ENCODE peak calls at places on chromosome 17, in ten cellular contexts. U is mucosa of descending colon, G is AG09309, N is heart right ventricle, M is lung, C is cardiac fibroblast, L is esophagus squamous epithelium, I is GM12878, Y is endodermal cell, Z is HL-60. D is an unnamed sample.

GRCh38 chr17:60330731-60331130 is 61.2 kb downstream of the USP32 start:
- DNase-seq in U (no peak), Y (no peak), C (peak; percentile 72), G (no peak), N (no peak), Z (no peak), I (no peak), L (no peak), M (no peak), D (no peak)

GRCh38 chr17:3557768-3558583 is at the start of gene TRPV3:
- DNase-seq in C (peak; percentile 14), N (no peak), L (peak; percentile 45), G (no peak), I (peak; percentile 66), Z (no peak), Y (peak; percentile 47), U (peak; percentile 88), M (peak; percentile 59), D (no peak)

GRCh38 chr17:53626286-53626685 is 196.4 kb upstream of the KIF2B start:
- DNase-seq in I (no peak), L (no peak), M (no peak), Y (no peak), G (peak; percentile 21), N (no peak), C (peak; percentile 15), Z (no peak), U (no peak), D (peak; percentile 49)

GRCh38 chr17:145671-146541 is 8.5 kb downstream of the SCGB1C2 start:
- DNase-seq in I (no peak), G (no peak), Z (no peak), L (no peak), U (no peak), M (peak; percentile 26), C (no peak), N (no peak), Y (no peak), D (no peak)

GRCh38 chr17:21542991-21543390 is 149.3 kb upstream of the KCNJ18 start:
- DNase-seq in U (no peak), Y (no peak), C (no peak), N (no peak), L (no peak), I (no peak), Z (peak; percentile 65), M (no peak), G (no peak), D (no peak)

GRCh38 chr17:49723423-49723822 is 15.7 kb upstream of the SLC35B1 start:
- DNase-seq in Z (peak; percentile 80), U (peak; percentile 48), Y (no peak), I (no peak), G (no peak), M (no peak), L (no peak), C (peak; percentile 68), N (peak; percentile 65), D (no peak)

GRCh38 chr17:2262146-2262587 is 41.4 kb downstream of the SMG6 start:
- DNase-seq in Y (no peak), Z (no peak), L (no peak), M (no peak), U (no peak), N (no peak), I (no peak), G (no peak), C (peak; percentile 84), D (no peak)

GRCh38 chr17:34865696-34866095 is 95.6 kb downstream of the CCT6B start:
- DNase-seq in N (no peak), Y (no peak), C (no peak), G (no peak), M (no peak), Z (peak; percentile 95), I (no peak), L (no peak), U (no peak), D (no peak)

GRCh38 chr17:28334176-28334575 is 1.1 kb downstream of the IFT20 start:
- DNase-seq in I (no peak), M (no peak), L (no peak), C (peak; percentile 52), G (no peak), Z (peak; percentile 53), N (no peak), Y (no peak), U (no peak), D (no peak)
- H3K4me3 ChIP-seq in I (peak overlapping the region; percentile 88), M (no peak overlapping the region), L (peak overlapping the region; percentile 96), C (peak overlapping the region; percentile 94), G (peak overlapping the region; percentile 50), Z (peak overlapping the region; percentile 97), N (peak overlapping the region; percentile 94), Y (peak overlapping the region; percentile 93), U (no peak overlapping the region), D (peak overlapping the region; percentile 98)

GRCh38 chr17:7034955-7035590 is 742 bp upstream of the SLC16A13 start:
- DNase-seq in Y (no peak), G (no peak), C (no peak), N (no peak), L (no peak), U (no peak), M (no peak), I (no peak), Z (no peak), D (no peak)

GRCh38 chr17:7038025-7038862 is 2.4 kb downstream of the SLC16A13 start:
- DNase-seq in C (no peak), N (no peak), L (no peak), Y (no peak), G (no peak), M (no peak), U (no peak), I (no peak), Z (no peak), D (no peak)

DNA sequence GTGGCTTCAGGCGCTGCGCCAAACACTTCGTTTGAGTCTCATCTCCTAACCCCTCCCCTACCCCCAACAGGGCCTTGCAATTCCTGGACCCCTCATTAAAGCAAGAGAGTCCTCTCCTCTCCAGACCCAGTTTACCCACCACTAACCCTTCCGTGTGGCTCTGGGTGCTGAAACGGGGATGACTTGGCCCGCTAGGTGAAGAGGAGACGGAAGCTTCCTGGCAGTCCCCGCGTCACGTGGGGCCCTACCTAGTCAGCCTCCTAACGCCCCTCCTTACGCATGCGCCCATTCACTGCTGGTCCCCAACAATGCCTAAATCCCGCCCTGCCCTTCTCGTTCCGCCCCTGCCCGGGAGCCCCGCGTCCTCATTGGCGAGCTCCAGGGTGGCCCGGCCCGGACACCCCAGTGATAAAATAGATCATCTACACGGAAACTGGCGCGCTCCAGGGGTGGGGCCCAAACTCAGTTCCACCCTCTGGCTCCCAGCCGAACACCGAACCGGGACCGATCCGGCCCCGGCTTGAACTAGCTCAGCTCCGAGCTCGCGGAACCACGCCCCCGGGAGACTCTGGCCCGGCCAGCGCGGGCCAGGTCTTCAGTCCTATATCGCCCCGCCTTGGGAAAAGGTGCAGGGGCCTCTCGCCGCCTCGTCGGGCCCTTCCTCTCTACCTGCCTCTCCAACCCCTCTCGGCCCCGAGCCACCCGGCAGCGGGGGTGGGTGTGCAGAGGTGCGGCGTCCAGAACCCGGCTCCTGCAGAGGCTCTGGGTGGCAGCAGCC is at the start of gene SLC16A13:
- DNase-seq in L (peak; percentile 92), Y (peak; percentile 99), I (peak; percentile 96), G (peak; percentile 81), U (peak; percentile 98), C (peak; percentile 96), M (peak; percentile 97), N (peak; percentile 93), Z (peak; percentile 92), D (peak; percentile 63)
- TF ChIP-seq CTCF in L (no peak), Y (no peak), I (no peak), G (no peak), U (no peak), C (no peak), M (no peak), N (no peak), Z (no peak), D (no peak)

GRCh38 chr17:75428775-75429469 is 23.4 kb upstream of the GRB2 start:
- DNase-seq in U (no peak), Y (no peak), G (peak; percentile 64), C (peak; percentile 66), I (no peak), M (no peak), Z (no peak), L (no peak), N (no peak), D (peak; percentile 87)

GRCh38 chr17:75433223-75433622 is 23.2 kb upstream of the TMEM94 start:
- DNase-seq in M (no peak), C (no peak), Z (no peak), N (no peak), U (no peak), I (no peak), Y (no peak), L (no peak), G (no peak), D (no peak)

GRCh38 chr17:75430159-75430748 is 24.8 kb upstream of the GRB2 start:
- DNase-seq in Y (peak; percentile 88), N (no peak), C (peak; percentile 53), Z (no peak), M (no peak), U (peak; percentile 35), L (no peak), G (no peak), I (no peak), D (peak; percentile 74)
- H3K4me3 ChIP-seq in Y (no peak overlapping the region), N (no peak overlapping the region), C (no peak overlapping the region), Z (no peak overlapping the region), M (no peak overlapping the region), U (no peak overlapping the region), L (no peak overlapping the region), G (no peak overlapping the region), I (no peak overlapping the region), D (no peak overlapping the region)

GRCh38 chr17:39684369-39685043 is 3.4 kb downstream of the PGAP3 start:
- DNase-seq in U (no peak), C (no peak), Z (no peak), G (no peak), Y (peak; percentile 73), N (no peak), L (no peak), I (no peak), M (no peak), D (no peak)

GRCh38 chr17:39687546-39688474 is at the start of gene PGAP3:
- DNase-seq in Z (peak; percentile 90), U (peak; percentile 95), I (peak; percentile 78), L (no peak), C (peak; percentile 93), G (peak; percentile 49), M (peak; percentile 85), N (peak; percentile 89), Y (peak; percentile 98), D (peak; percentile 52)

GRCh38 chr17:39687101-39687545 is 734 bp downstream of the PGAP3 start:
- DNase-seq in U (no peak), L (no peak), N (no peak), C (no peak), G (no peak), Y (no peak), M (no peak), Z (no peak), I (no peak), D (no peak)

GRCh38 chr17:39679521-39680192 is 8.2 kb downstream of the PGAP3 start:
- DNase-seq in U (no peak), G (no peak), Z (no peak), N (no peak), I (no peak), Y (no peak), M (no peak), L (no peak), C (no peak), D (no peak)

DNA sequence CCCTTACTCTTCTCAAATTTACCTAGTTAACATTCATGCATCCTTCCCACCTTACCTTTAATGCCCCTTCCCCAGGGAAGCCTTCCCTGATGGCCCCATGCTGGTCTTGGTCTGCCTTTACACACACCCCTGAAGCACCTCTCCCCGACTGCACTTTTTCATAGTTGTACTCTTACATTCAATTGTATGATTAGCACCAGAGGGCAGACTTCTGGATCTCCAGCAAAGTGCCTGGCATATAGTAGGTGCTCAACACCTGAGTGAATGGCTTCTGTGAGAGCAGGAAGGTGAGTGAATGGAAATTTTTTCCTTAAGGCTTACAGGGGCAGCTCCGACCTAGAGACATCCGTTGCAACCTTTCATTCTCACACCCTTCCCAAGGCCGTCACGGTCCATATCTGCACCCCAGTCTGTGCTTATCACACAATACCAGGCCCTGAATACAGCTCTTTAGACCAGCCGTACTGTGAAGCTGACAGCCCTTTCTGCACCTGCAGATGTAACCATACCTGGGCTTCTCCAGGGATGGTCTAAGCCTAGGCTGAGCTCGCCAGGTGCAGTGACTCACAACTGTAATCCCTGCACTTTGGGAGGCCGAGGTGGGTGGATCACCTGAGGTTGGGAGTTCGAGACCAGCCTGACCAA is 4.4 kb downstream of the PGAP3 start:
- DNase-seq in C (no peak), M (no peak), Y (no peak), I (no peak), G (no peak), Z (no peak), N (no peak), L (no peak), U (no peak), D (no peak)
- TF ChIP-seq CTCF in C (no peak), M (no peak), Y (no peak), I (no peak), G (no peak), Z (no peak), N (no peak), L (no peak), U (no peak), D (no peak)

D was measured in retinal pigment epithelial cell.